ENCODE peak calls at places on chromosomes 2 and 18, in nine cellular contexts. J is GM13976, Y is LoVo, K is GM23338, X is fibroblast of mammary gland, E is stromal cell of bone marrow, N is type B pancreatic cell, I is NCI-H510A, P is H7. H is an unnamed sample.

GRCh38 chr2:6957031-6957714 is 40.0 kb downstream of the RNF144A start:
- DNase-seq in I (no peak), N (no peak), J (no peak), X (no peak), K (no peak), Y (no peak), P (no peak), E (no peak), H (peak)

GRCh38 chr2:86050301-86050700 is 55.4 kb downstream of the POLR1A start:
- DNase-seq in Y (no peak), K (no peak), P (no peak), E (no peak), I (no peak), J (no peak), X (no peak), N (peak), H (no peak)

GRCh38 chr2:120231974-120232635 is 8.9 kb upstream of the TMEM185B start:
- DNase-seq in E (peak), N (no peak), I (no peak), Y (peak), K (no peak), X (peak), J (peak), P (no peak), H (peak)

GRCh38 chr2:27844821-27845255 is 45.3 kb downstream of the RBKS start:
- DNase-seq in X (peak), Y (no peak), N (no peak), J (no peak), K (no peak), E (peak), I (no peak), P (no peak), H (no peak)

GRCh38 chr18:4987452-4988405 is 209.3 kb downstream of the AKAIN1 start:
- DNase-seq in K (peak), Y (no peak), J (no peak), I (peak), X (no peak), N (no peak), P (peak), E (no peak), H (no peak)

GRCh38 chr2:23028106-23028505 is 356.9 kb upstream of the KLHL29 start:
- DNase-seq in E (no peak), P (no peak), I (no peak), J (no peak), Y (no peak), N (no peak), X (no peak), K (no peak), H (no peak)

GRCh38 chr2:37886745-37887144 is 38.3 kb upstream of the RMDN2 start:
- DNase-seq in Y (peak), I (no peak), N (no peak), P (no peak), E (peak), K (no peak), J (no peak), X (peak), H (no peak)

GRCh38 chr2:10162586-10163497 is 40.3 kb downstream of the RRM2 start:
- DNase-seq in P (peak), E (no peak), J (no peak), K (peak), Y (no peak), X (no peak), I (no peak), N (no peak), H (no peak)

GRCh38 chr18:55509631-55510372 is 78.2 kb downstream of the TCF4 start:
- DNase-seq in E (peak), Y (peak), I (no peak), J (peak), X (peak), K (peak), P (no peak), N (no peak), H (no peak)

GRCh38 chr2:164542584-164543021 is 78.7 kb downstream of the GRB14 start:
- DNase-seq in K (no peak), E (no peak), Y (no peak), N (no peak), J (no peak), I (no peak), P (no peak), X (peak), H (no peak)

GRCh38 chr2:225223301-225223700 is 176.2 kb upstream of the NYAP2 start:
- DNase-seq in E (no peak), X (no peak), Y (no peak), J (no peak), I (no peak), N (no peak), K (no peak), P (no peak), H (no peak)

GRCh38 chr2:110816404-110817365 is 84.3 kb downstream of the ACOXL start:
- DNase-seq in K (no peak), P (no peak), E (no peak), Y (no peak), I (no peak), J (no peak), N (no peak), X (peak), H (no peak)

GRCh38 chr2:241797441-241798080 is 11.4 kb upstream of the NEU4 start:
- DNase-seq in I (no peak), X (no peak), N (peak), P (peak), J (peak), K (no peak), E (no peak), Y (no peak), H (peak)

GRCh38 chr2:160621748-160622147 is 128.1 kb upstream of the RBMS1 start:
- DNase-seq in N (no peak), K (no peak), P (no peak), I (no peak), Y (no peak), J (no peak), E (no peak), X (peak), H (no peak)

GRCh38 chr2:86518498-86518897 is 44.7 kb downstream of the CHMP3 start:
- DNase-seq in P (peak), I (no peak), X (peak), J (no peak), K (peak), N (no peak), E (peak), Y (no peak), H (no peak)

GRCh38 chr18:62386616-62387015 is 61.5 kb downstream of the TNFRSF11A start:
- DNase-seq in E (no peak), X (no peak), N (no peak), J (no peak), K (no peak), Y (no peak), I (no peak), P (no peak), H (no peak)

GRCh38 chr2:54601339-54601738 is 122.1 kb upstream of the EML6 start:
- DNase-seq in N (no peak), E (no peak), X (no peak), J (no peak), I (no peak), K (no peak), P (no peak), Y (no peak), H (no peak)

GRCh38 chr18:39647627-39648502 is 2082.3 kb upstream of the CELF4 start:
- DNase-seq in I (peak), Y (no peak), K (peak), P (no peak), N (no peak), X (peak), E (peak), J (no peak), H (no peak)

GRCh38 chr2:119290859-119291587 is 67.4 kb downstream of the STEAP3 start:
- DNase-seq in P (peak), J (peak), I (peak), N (peak), Y (peak), K (peak), E (peak), X (peak), H (peak)

GRCh38 chr2:186543561-186544131 is 46.2 kb upstream of the ITGAV start:
- DNase-seq in X (peak), N (no peak), P (no peak), E (no peak), J (no peak), Y (no peak), K (peak), I (no peak), H (no peak)

GRCh38 chr2:175931751-175932295 is 70.2 kb downstream of the LNPK start:
- DNase-seq in K (no peak), N (no peak), J (no peak), X (peak), I (no peak), P (no peak), E (peak), Y (no peak), H (no peak)

GRCh38 chr2:240368746-240369724 is 66.4 kb upstream of the GPC1 start:
- DNase-seq in E (no peak), J (no peak), I (no peak), K (no peak), P (no peak), Y (peak), N (no peak), X (no peak), H (no peak)

GRCh38 chr2:171248205-171248662 is 87.5 kb upstream of the TLK1 start:
- DNase-seq in K (no peak), N (no peak), I (no peak), P (no peak), Y (no peak), E (no peak), X (no peak), J (peak), H (no peak)

GRCh38 chr18:55737266-55737665 is 149.3 kb upstream of the TCF4 start:
- DNase-seq in P (no peak), K (no peak), X (no peak), E (no peak), N (no peak), Y (no peak), J (no peak), I (no peak), H (no peak)

GRCh38 chr2:230784840-230785239 is 72.2 kb downstream of the CAB39 start:
- DNase-seq in N (no peak), I (no peak), X (no peak), J (no peak), K (peak), P (no peak), E (no peak), Y (no peak), H (no peak)

GRCh38 chr18:58255701-58256311 is 211.8 kb downstream of the NEDD4L start:
- DNase-seq in P (peak), I (no peak), N (no peak), J (no peak), E (no peak), X (no peak), Y (no peak), K (no peak), H (no peak)

H was measured in lung.